ENCODE peak calls at places on chromosomes 11 and 22, in four cellular contexts. One of them, this sample, is unnamed.
A peak's percentile ranks its signal among the peaks of the same experiment; 100 is the strongest.

GRCh38 chr11:58618215-58618614 is 4.2 kb upstream of the CNTF start:
- DNase-seq in fibroblast of the aortic adventitia: no peak
- DNase-seq in HCT116: no peak
- DNase-seq in SK-N-SH: no peak
- DNase-seq in this sample: no peak

GRCh38 chr11:57249384-57250319 is 12.6 kb upstream of the APLNR start:
- DNase-seq in fibroblast of the aortic adventitia: peak; percentile 74
- DNase-seq in HCT116: peak; percentile 27
- DNase-seq in SK-N-SH: no peak
- DNase-seq in this sample: no peak

GRCh38 chr22:38075105-38075825 is 8.7 kb downstream of the SLC16A8 start:
- DNase-seq in fibroblast of the aortic adventitia: no peak
- DNase-seq in HCT116: no peak
- DNase-seq in SK-N-SH: no peak
- DNase-seq in this sample: no peak

GRCh38 chr22:23060612-23061400 is 9.5 kb upstream of the GNAZ start:
- DNase-seq in fibroblast of the aortic adventitia: no peak
- DNase-seq in HCT116: no peak
- DNase-seq in SK-N-SH: peak; percentile 2
- DNase-seq in this sample: no peak

GRCh38 chr11:100177651-100178050 is 509.4 kb upstream of the ARHGAP42 start:
- DNase-seq in fibroblast of the aortic adventitia: no peak
- DNase-seq in HCT116: no peak
- DNase-seq in SK-N-SH: no peak
- DNase-seq in this sample: no peak

GRCh38 chr11:14764899-14765527 is 121.4 kb downstream of the PDE3B start:
- DNase-seq in fibroblast of the aortic adventitia: peak; percentile 47
- DNase-seq in HCT116: no peak
- DNase-seq in SK-N-SH: peak; percentile 21
- DNase-seq in this sample: peak; percentile 40

GRCh38 chr11:99739464-99740089 is 718.8 kb downstream of the CNTN5 start:
- DNase-seq in fibroblast of the aortic adventitia: peak; percentile 2
- DNase-seq in HCT116: no peak
- DNase-seq in SK-N-SH: peak; percentile 51
- DNase-seq in this sample: no peak

GRCh38 chr11:75035911-75036536 is 47.3 kb downstream of the NEU3 start:
- DNase-seq in fibroblast of the aortic adventitia: no peak
- DNase-seq in HCT116: peak; percentile 73
- DNase-seq in SK-N-SH: no peak
- DNase-seq in this sample: no peak

GRCh38 chr11:7635137-7635536 is 38.2 kb downstream of the CYB5R2 start:
- DNase-seq in fibroblast of the aortic adventitia: no peak
- DNase-seq in HCT116: no peak
- DNase-seq in SK-N-SH: no peak
- DNase-seq in this sample: no peak

GRCh38 chr11:134915212-134915611 is 503.2 kb upstream of the B3GAT1 start:
- DNase-seq in fibroblast of the aortic adventitia: peak; percentile 87
- DNase-seq in HCT116: no peak
- DNase-seq in SK-N-SH: no peak
- DNase-seq in this sample: no peak

GRCh38 chr11:72002841-72003775 is 4.4 kb downstream of the IL18BP start:
- DNase-seq in fibroblast of the aortic adventitia: no peak
- DNase-seq in HCT116: no peak
- DNase-seq in SK-N-SH: no peak
- DNase-seq in this sample: no peak

GRCh38 chr11:38818720-38819119 is 2220.7 kb upstream of the RAG2 start:
- DNase-seq in fibroblast of the aortic adventitia: no peak
- DNase-seq in HCT116: no peak
- DNase-seq in SK-N-SH: no peak
- DNase-seq in this sample: no peak

GRCh38 chr22:43002198-43002577 is 12.8 kb downstream of the PACSIN2 start:
- DNase-seq in fibroblast of the aortic adventitia: peak; percentile 90
- DNase-seq in HCT116: no peak
- DNase-seq in SK-N-SH: no peak
- DNase-seq in this sample: no peak

GRCh38 chr22:27381552-27381951 is 420.0 kb downstream of the MN1 start:
- DNase-seq in fibroblast of the aortic adventitia: no peak
- DNase-seq in HCT116: no peak
- DNase-seq in SK-N-SH: no peak
- DNase-seq in this sample: no peak

GRCh38 chr11:75475767-75476650 is 43.0 kb upstream of the KLHL35 start:
- DNase-seq in fibroblast of the aortic adventitia: peak; percentile 61
- DNase-seq in HCT116: no peak
- DNase-seq in SK-N-SH: no peak
- DNase-seq in this sample: no peak

GRCh38 chr11:65655570-65656332 is 7.0 kb downstream of the RELA start:
- DNase-seq in fibroblast of the aortic adventitia: no peak
- DNase-seq in HCT116: no peak
- DNase-seq in SK-N-SH: no peak
- DNase-seq in this sample: no peak

DNA sequence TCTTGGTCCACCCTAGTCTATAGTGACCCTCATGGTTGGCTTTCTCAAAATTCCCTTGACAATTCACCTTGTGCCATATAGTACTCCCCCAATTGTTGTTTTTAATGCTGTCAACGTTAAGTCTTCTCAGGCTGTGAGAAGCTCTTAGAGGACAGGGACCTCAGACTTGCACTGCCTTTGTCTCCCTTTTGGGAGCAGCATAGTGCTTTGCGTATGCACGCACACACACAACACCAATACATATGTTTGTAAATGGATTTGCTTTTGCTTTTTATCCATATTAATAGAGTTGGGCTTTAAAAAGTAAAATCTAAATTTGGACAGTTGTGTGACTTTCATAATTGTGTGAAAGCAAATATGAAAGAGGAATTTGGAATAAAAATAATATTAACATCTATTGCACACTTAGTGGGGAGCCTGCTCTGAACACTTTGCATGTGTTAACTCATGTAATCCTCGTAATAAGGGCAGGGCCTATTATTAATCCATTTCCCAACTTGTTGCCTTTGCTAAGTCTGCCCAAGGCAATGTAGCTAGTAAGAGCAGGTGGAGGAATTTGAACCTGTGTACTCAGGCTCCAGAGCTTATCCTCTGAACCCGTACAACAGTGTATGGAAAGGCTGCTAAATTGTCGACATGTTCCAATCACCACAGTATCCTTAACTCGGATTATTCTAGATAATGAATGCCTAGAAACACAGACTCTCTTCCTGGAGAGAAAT is 257.7 kb upstream of the NARS2 start:
- DNase-seq in fibroblast of the aortic adventitia: no peak
- DNase-seq in HCT116: no peak
- DNase-seq in SK-N-SH: no peak
- DNase-seq in this sample: no peak
- TF ChIP-seq CTCF in fibroblast of the aortic adventitia: peak; percentile 7
- TF ChIP-seq CTCF in HCT116: peak; percentile 15
- TF ChIP-seq CTCF in SK-N-SH: peak; percentile 24
- TF ChIP-seq CTCF in this sample: no peak

GRCh38 chr22:50626314-50626855 is 1.6 kb downstream of the ARSA start:
- DNase-seq in fibroblast of the aortic adventitia: no peak
- DNase-seq in HCT116: no peak
- DNase-seq in SK-N-SH: no peak
- DNase-seq in this sample: no peak
- H3K4me3 ChIP-seq in fibroblast of the aortic adventitia: no peak overlapping the region
- H3K4me3 ChIP-seq in HCT116: peak overlapping the region; percentile 88
- H3K4me3 ChIP-seq in SK-N-SH: no peak overlapping the region
- H3K4me3 ChIP-seq in this sample: no peak overlapping the region

GRCh38 chr11:3927129-3927796 is 71.8 kb downstream of the STIM1 start:
- DNase-seq in fibroblast of the aortic adventitia: no peak
- DNase-seq in HCT116: no peak
- DNase-seq in SK-N-SH: no peak
- DNase-seq in this sample: no peak
- TF ChIP-seq CTCF in fibroblast of the aortic adventitia: no peak
- TF ChIP-seq CTCF in HCT116: no peak
- TF ChIP-seq CTCF in SK-N-SH: no peak
- TF ChIP-seq CTCF in this sample: no peak

GRCh38 chr22:40636380-40637180 is at the start of gene MRTFA:
- DNase-seq in fibroblast of the aortic adventitia: peak; percentile 100
- DNase-seq in HCT116: peak; percentile 99
- DNase-seq in SK-N-SH: peak; percentile 87
- DNase-seq in this sample: peak; percentile 99

GRCh38 chr22:40633036-40633435 is 3.5 kb downstream of the MRTFA start:
- DNase-seq in fibroblast of the aortic adventitia: no peak
- DNase-seq in HCT116: no peak
- DNase-seq in SK-N-SH: no peak
- DNase-seq in this sample: no peak

GRCh38 chr22:40635940-40636379 is 559 bp downstream of the MRTFA start:
- DNase-seq in fibroblast of the aortic adventitia: peak; percentile 14
- DNase-seq in HCT116: no peak
- DNase-seq in SK-N-SH: no peak
- DNase-seq in this sample: no peak

GRCh38 chr22:40635008-40635939 is 1.2 kb downstream of the MRTFA start:
- DNase-seq in fibroblast of the aortic adventitia: peak; percentile 66
- DNase-seq in HCT116: no peak
- DNase-seq in SK-N-SH: no peak
- DNase-seq in this sample: no peak

DNA sequence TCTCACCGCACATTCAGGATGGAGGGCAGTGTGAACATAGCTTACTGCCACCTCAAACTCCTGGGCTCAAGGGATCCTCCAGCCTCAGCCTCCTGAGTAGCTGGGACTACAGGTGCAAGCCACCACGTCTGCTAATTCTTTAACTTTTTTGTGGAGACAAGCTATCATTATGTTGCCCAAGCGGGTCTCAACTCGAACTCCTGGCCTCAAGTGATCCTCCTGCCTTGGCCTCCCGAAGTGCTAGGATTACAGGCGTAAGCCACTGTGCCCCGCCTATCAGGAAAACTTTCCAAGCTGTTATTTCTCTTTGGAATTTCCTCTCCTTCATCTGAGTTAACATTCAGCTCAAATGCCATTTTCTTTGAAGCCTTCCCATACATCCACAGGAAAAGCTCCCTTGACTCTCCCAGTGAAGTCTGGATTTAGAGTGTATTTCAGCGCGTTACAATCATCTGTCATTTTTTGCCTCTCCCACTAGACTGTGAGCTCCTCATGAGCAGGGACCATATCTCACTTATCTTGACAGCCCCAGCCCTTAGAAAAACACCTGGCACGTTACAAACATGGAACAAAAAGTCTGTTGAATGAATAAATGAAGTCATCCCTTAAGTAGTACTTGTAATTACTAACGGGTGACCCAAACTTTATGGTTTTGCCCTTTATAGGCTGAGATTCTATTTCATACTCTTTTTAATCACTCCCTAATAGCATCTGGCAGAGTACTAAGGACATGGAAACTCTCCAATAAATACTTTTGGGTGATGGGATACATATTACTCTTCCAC is 2.2 kb downstream of the MRTFA start:
- DNase-seq in fibroblast of the aortic adventitia: peak; percentile 31
- DNase-seq in HCT116: no peak
- DNase-seq in SK-N-SH: no peak
- DNase-seq in this sample: no peak
- H3K4me3 ChIP-seq in fibroblast of the aortic adventitia: peak overlapping the region; percentile 90
- H3K4me3 ChIP-seq in HCT116: no peak overlapping the region
- H3K4me3 ChIP-seq in SK-N-SH: peak overlapping the region; percentile 66
- H3K4me3 ChIP-seq in this sample: no peak overlapping the region

DNA sequence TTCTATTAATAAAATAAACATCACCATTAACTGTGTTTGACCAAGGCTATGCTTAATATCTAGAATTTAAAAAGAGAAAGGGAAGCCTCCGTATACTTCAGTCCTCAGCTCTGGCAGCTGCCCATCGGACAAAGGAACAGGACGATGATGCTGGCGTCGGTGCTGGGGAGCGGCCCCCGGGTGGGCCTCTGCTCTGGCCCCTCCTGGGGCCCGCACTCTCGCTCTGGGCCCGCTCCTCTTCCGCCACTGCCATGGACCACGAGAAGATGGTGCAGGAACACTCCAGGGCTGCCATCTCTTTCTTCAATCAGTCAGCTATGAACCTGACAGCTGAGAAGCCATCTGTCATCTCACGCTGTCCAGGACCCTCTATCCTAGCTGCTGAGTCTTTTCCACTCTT is 25.3 kb downstream of the PDHX start:
- DNase-seq in fibroblast of the aortic adventitia: no peak
- DNase-seq in HCT116: no peak
- DNase-seq in SK-N-SH: no peak
- DNase-seq in this sample: no peak
- TF ChIP-seq CTCF in fibroblast of the aortic adventitia: no peak
- TF ChIP-seq CTCF in HCT116: no peak
- TF ChIP-seq CTCF in SK-N-SH: no peak
- TF ChIP-seq CTCF in this sample: no peak

DNA sequence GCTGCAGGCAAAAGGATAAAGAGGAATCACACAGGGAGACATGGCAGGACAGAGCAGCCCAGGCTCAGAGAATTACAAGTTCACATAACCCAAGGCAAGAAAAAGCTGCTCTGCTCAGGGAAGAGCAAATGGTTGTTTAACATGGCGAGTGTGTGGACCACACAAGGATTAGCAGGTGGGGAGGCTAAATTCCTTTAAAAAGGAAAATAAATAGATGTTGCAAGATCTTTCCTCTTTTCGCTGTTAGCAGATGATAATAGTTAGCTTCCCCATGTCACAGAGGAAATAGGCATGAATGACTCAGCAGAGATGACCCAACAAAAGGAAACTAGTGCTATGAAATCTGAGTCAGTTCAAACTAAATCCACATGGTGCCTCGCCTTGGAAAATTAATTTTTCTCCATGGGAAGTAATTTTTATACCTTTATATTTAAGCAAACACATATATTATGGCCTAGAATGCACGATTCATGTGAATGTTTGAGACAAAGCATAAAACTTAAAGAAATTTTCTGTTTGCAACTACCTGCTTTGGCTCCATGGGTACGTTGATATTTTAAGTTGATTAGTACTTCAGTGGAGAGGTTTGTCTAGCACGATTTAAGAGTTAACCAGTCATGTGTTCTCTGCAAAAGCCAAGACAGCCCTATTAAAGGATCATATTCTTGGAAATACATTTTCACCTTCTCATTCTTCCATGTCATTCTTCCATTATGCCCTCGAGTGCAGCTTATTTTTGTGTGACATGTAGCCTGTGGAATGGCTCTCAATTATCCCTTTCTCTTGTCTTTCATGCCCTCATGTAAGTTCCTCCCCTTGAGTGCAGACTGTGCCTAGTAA is 38.5 kb upstream of the FJX1 start:
- DNase-seq in fibroblast of the aortic adventitia: peak; percentile 98
- DNase-seq in HCT116: peak; percentile 46
- DNase-seq in SK-N-SH: no peak
- DNase-seq in this sample: no peak
- H3K4me3 ChIP-seq in fibroblast of the aortic adventitia: no peak overlapping the region
- H3K4me3 ChIP-seq in HCT116: no peak overlapping the region
- H3K4me3 ChIP-seq in SK-N-SH: no peak overlapping the region
- H3K4me3 ChIP-seq in this sample: no peak overlapping the region

DNA sequence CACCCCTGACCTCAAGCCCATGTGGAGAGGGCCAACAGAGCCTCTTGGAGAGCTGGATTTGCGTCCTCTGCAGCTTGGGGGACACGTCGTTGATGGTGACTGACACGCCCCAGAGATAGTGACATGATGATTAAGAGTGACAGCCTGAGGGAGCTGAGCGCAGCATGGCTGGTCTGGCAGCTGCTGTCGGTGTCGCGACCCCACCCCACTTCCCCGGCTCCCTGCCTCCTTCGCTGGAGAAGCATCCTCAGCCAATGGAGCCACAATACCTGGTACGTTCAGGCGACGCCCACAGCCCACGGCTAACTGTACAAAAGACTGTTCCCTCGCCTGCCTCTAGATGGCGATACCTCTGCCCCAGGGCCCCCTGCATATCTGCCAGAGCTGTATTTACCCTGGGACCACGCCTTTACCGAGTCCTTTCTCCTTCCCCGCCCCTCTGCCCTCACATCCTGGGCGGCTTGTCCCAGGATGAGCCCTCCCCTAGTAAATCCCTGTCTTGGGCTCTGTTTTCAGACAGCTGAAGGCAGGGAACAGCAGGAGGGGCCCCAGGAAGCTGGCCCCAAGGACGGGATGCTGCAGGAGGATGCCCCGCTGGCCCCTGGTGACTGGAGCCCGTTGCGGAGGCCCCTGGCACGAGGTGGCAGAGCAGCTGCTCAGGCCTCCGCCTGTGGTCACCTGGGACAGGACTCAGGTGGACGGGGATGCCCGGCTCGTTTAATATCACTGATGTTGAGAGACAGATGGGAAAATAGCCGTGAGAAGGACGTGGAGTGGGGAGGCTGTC is 90.6 kb downstream of the RPS6KA4 start:
- DNase-seq in fibroblast of the aortic adventitia: peak; percentile 46
- DNase-seq in HCT116: peak; percentile 74
- DNase-seq in SK-N-SH: peak; percentile 89
- DNase-seq in this sample: no peak
- TF ChIP-seq CTCF in fibroblast of the aortic adventitia: peak; percentile 91
- TF ChIP-seq CTCF in HCT116: peak; percentile 95
- TF ChIP-seq CTCF in SK-N-SH: peak; percentile 78
- TF ChIP-seq CTCF in this sample: peak; percentile 98